ENCODE peak calls at places on chromosomes 7 and 10, in nine cellular contexts. H is smooth muscle cell of the brain vasculature; M is GM23248; Q is stimulated activated CD8-positive, alpha-beta memory T cell treated with anti-CD3 and anti-CD28 coated beads, Interleukin-4, amount 100 ng/mL, for 1 hour; E is CD8-positive, alpha-beta T cell; K is MCF 10A; A is HTR-8/SVneo; G is stomach; Z is Ammon's horn. J is an unnamed sample.

GRCh38 chr10:103141950-103142349 is 51.1 kb downstream of the NT5C2 start:
- DNase-seq in A (no peak), Z (no peak), E (no peak), H (no peak), Q (no peak), M (no peak), G (no peak), K (no peak), J (no peak)

GRCh38 chr7:65832281-65832680 is 40.6 kb upstream of the VKORC1L1 start:
- DNase-seq in H (peak; percentile 4), K (peak; percentile 57), A (no peak), G (no peak), Z (no peak), E (no peak), Q (no peak), M (peak; percentile 39), J (no peak)

GRCh38 chr7:141220263-141220662 is 146.4 kb downstream of the TMEM178B start:
- DNase-seq in E (no peak), H (no peak), K (peak; percentile 8), Z (no peak), A (peak; percentile 21), M (no peak), G (no peak), Q (no peak), J (no peak)

GRCh38 chr10:123517376-123517775 is 148.8 kb upstream of the GPR26 start:
- DNase-seq in A (no peak), H (no peak), Z (no peak), E (no peak), G (no peak), K (no peak), Q (no peak), M (no peak), J (no peak)

GRCh38 chr7:94375713-94376112 is 19.0 kb upstream of the COL1A2 start:
- DNase-seq in G (no peak), K (peak; percentile 82), Q (no peak), M (peak; percentile 96), H (peak; percentile 89), A (peak; percentile 39), Z (no peak), E (no peak), J (no peak)

GRCh38 chr7:94620703-94621118 is 35.2 kb downstream of the SGCE start:
- DNase-seq in A (peak; percentile 35), K (peak; percentile 97), Q (no peak), H (peak; percentile 54), E (no peak), Z (peak; percentile 68), M (peak; percentile 96), G (peak; percentile 57), J (no peak)

GRCh38 chr10:29316308-29317026 is 27.6 kb downstream of the LYZL1 start:
- DNase-seq in Q (no peak), K (no peak), E (no peak), G (no peak), H (no peak), Z (no peak), A (no peak), M (no peak), J (no peak)

GRCh38 chr7:49111706-49112105 is 187.4 kb downstream of the CDC14C start:
- DNase-seq in Z (no peak), Q (no peak), K (no peak), M (no peak), H (no peak), E (no peak), G (no peak), A (no peak), J (no peak)

GRCh38 chr10:118282670-118283069 is 59.5 kb downstream of the FAM204A start:
- DNase-seq in E (no peak), M (no peak), Z (no peak), G (no peak), Q (no peak), H (no peak), A (no peak), K (no peak), J (no peak)

GRCh38 chr10:18157909-18158308 is 17.7 kb downstream of the CACNB2 start:
- DNase-seq in K (peak; percentile 85), Z (no peak), H (no peak), Q (no peak), M (peak; percentile 84), G (no peak), A (no peak), E (no peak), J (no peak)

GRCh38 chr10:89163265-89163995 is 43.7 kb downstream of the CH25H start:
- DNase-seq in K (peak; percentile 84), A (no peak), H (no peak), M (peak; percentile 70), Q (peak; percentile 1), Z (peak; percentile 81), E (no peak), G (peak; percentile 27), J (no peak)

GRCh38 chr7:139523199-139523941 is at the start of gene CLEC2L:
- DNase-seq in G (no peak), M (peak; percentile 49), E (no peak), A (no peak), H (no peak), K (no peak), Z (no peak), Q (no peak), J (no peak)

GRCh38 chr10:112952282-112952991 is 2.4 kb downstream of the TCF7L2 start:
- DNase-seq in K (peak; percentile 41), E (no peak), M (peak; percentile 66), Z (no peak), G (no peak), H (no peak), Q (no peak), A (no peak), J (no peak)

GRCh38 chr10:88921194-88921593 is 31.4 kb downstream of the ACTA2 start:
- DNase-seq in Z (no peak), H (no peak), K (no peak), Q (no peak), E (no peak), A (no peak), M (peak; percentile 49), G (no peak), J (no peak)

GRCh38 chr7:127758105-127758504 is 106.1 kb downstream of the SND1 start:
- DNase-seq in M (no peak), Q (no peak), G (no peak), Z (no peak), E (no peak), K (no peak), H (peak; percentile 58), A (no peak), J (no peak)

GRCh38 chr7:156107957-156108356 is 295.7 kb upstream of the SHH start:
- DNase-seq in M (no peak), H (no peak), A (no peak), G (no peak), Q (no peak), K (no peak), E (no peak), Z (no peak), J (no peak)

J was measured in GDM1.